ENCODE peak calls at places on chromosomes 7 and 10, in four cellular contexts. One of them, this sample, is unnamed.

GRCh38 chr10:6786579-6787031 is 206.5 kb upstream of the PRKCQ start:
- DNase-seq in Panc1: no peak
- DNase-seq in ascending aorta: no peak
- DNase-seq in upper lobe of right lung: no peak
- DNase-seq in this sample: peak

GRCh38 chr7:80644054-80644453 is 5.6 kb downstream of the CD36 start:
- DNase-seq in ascending aorta: no peak
- DNase-seq in Panc1: no peak
- DNase-seq in upper lobe of right lung: no peak
- DNase-seq in this sample: no peak

GRCh38 chr7:129664029-129665012 is 52.8 kb downstream of the NRF1 start:
- DNase-seq in Panc1: peak
- DNase-seq in upper lobe of right lung: no peak
- DNase-seq in ascending aorta: no peak
- DNase-seq in this sample: peak

GRCh38 chr10:87547734-87548311 is 43.1 kb downstream of the MINPP1 start:
- DNase-seq in ascending aorta: no peak
- DNase-seq in upper lobe of right lung: no peak
- DNase-seq in Panc1: peak
- DNase-seq in this sample: no peak

GRCh38 chr7:84073476-84073875 is 121.1 kb downstream of the SEMA3A start:
- DNase-seq in Panc1: no peak
- DNase-seq in upper lobe of right lung: no peak
- DNase-seq in ascending aorta: no peak
- DNase-seq in this sample: no peak

GRCh38 chr7:130383187-130383980 is 3.1 kb downstream of the CPA1 start:
- DNase-seq in upper lobe of right lung: no peak
- DNase-seq in Panc1: no peak
- DNase-seq in ascending aorta: peak
- DNase-seq in this sample: no peak

GRCh38 chr7:80584778-80585177 is 53.7 kb upstream of the CD36 start:
- DNase-seq in ascending aorta: no peak
- DNase-seq in Panc1: no peak
- DNase-seq in upper lobe of right lung: no peak
- DNase-seq in this sample: no peak

GRCh38 chr7:47326220-47326619 is 255.7 kb downstream of the TNS3 start:
- DNase-seq in ascending aorta: no peak
- DNase-seq in Panc1: no peak
- DNase-seq in upper lobe of right lung: no peak
- DNase-seq in this sample: no peak

GRCh38 chr10:79026806-79027146 is 42.0 kb upstream of the ZMIZ1 start:
- DNase-seq in Panc1: no peak
- DNase-seq in ascending aorta: no peak
- DNase-seq in upper lobe of right lung: no peak
- DNase-seq in this sample: no peak

GRCh38 chr10:104274762-104275721 is 6.1 kb downstream of the GSTO2 start:
- DNase-seq in Panc1: no peak
- DNase-seq in upper lobe of right lung: peak
- DNase-seq in ascending aorta: no peak
- DNase-seq in this sample: no peak

GRCh38 chr10:277963-278362 is 142.7 kb downstream of the ZMYND11 start:
- DNase-seq in upper lobe of right lung: no peak
- DNase-seq in ascending aorta: no peak
- DNase-seq in Panc1: no peak
- DNase-seq in this sample: no peak

GRCh38 chr7:108073305-108074070 is 56.7 kb downstream of the LAMB4 start:
- DNase-seq in ascending aorta: no peak
- DNase-seq in Panc1: no peak
- DNase-seq in upper lobe of right lung: no peak
- DNase-seq in this sample: no peak

GRCh38 chr7:79980376-79980775 is 154.3 kb upstream of the GNAI1 start:
- DNase-seq in upper lobe of right lung: no peak
- DNase-seq in Panc1: no peak
- DNase-seq in ascending aorta: no peak
- DNase-seq in this sample: no peak

GRCh38 chr7:41706228-41706930 is 3.5 kb upstream of the INHBA start:
- DNase-seq in ascending aorta: no peak
- DNase-seq in upper lobe of right lung: no peak
- DNase-seq in Panc1: no peak
- DNase-seq in this sample: no peak

GRCh38 chr7:77800158-77800557 is 1.6 kb downstream of the PHTF2 start:
- DNase-seq in Panc1: no peak
- DNase-seq in ascending aorta: no peak
- DNase-seq in upper lobe of right lung: no peak
- DNase-seq in this sample: no peak

GRCh38 chr10:110007171-110007700 is 548 bp upstream of the ADD3 start:
- DNase-seq in Panc1: no peak
- DNase-seq in ascending aorta: no peak
- DNase-seq in upper lobe of right lung: no peak
- DNase-seq in this sample: no peak

GRCh38 chr7:1920266-1920681 is 250.2 kb downstream of the ELFN1 start:
- DNase-seq in Panc1: no peak
- DNase-seq in ascending aorta: no peak
- DNase-seq in upper lobe of right lung: no peak
- DNase-seq in this sample: no peak

GRCh38 chr10:17703706-17704105 is 48.3 kb upstream of the TMEM236 start:
- DNase-seq in Panc1: no peak
- DNase-seq in ascending aorta: no peak
- DNase-seq in upper lobe of right lung: no peak
- DNase-seq in this sample: no peak

GRCh38 chr10:117968354-117969182 is 78.2 kb downstream of the RAB11FIP2 start:
- DNase-seq in Panc1: no peak
- DNase-seq in upper lobe of right lung: no peak
- DNase-seq in ascending aorta: no peak
- DNase-seq in this sample: no peak

GRCh38 chr7:7693881-7694280 is 24.5 kb downstream of the RPA3 start:
- DNase-seq in ascending aorta: no peak
- DNase-seq in upper lobe of right lung: no peak
- DNase-seq in Panc1: peak
- DNase-seq in this sample: peak

GRCh38 chr10:35448687-35449662 is 112.7 kb downstream of the CCNY start:
- DNase-seq in upper lobe of right lung: no peak
- DNase-seq in ascending aorta: no peak
- DNase-seq in Panc1: no peak
- DNase-seq in this sample: no peak

GRCh38 chr10:90890347-90890746 is 18.6 kb downstream of the RPP30 start:
- DNase-seq in upper lobe of right lung: no peak
- DNase-seq in ascending aorta: no peak
- DNase-seq in Panc1: no peak
- DNase-seq in this sample: no peak

GRCh38 chr10:4691776-4692175 is 134.2 kb upstream of the AKR1E2 start:
- DNase-seq in ascending aorta: no peak
- DNase-seq in upper lobe of right lung: no peak
- DNase-seq in Panc1: no peak
- DNase-seq in this sample: no peak

GRCh38 chr10:70797840-70798239 is 12.7 kb upstream of the TBATA start:
- DNase-seq in ascending aorta: peak
- DNase-seq in upper lobe of right lung: no peak
- DNase-seq in Panc1: no peak
- DNase-seq in this sample: no peak

GRCh38 chr10:31644931-31645633 is 283.5 kb downstream of the ARHGAP12 start:
- DNase-seq in Panc1: no peak
- DNase-seq in ascending aorta: no peak
- DNase-seq in upper lobe of right lung: no peak
- DNase-seq in this sample: no peak

GRCh38 chr10:13201132-13201531 is 33.0 kb downstream of the UCMA start:
- DNase-seq in ascending aorta: no peak
- DNase-seq in Panc1: no peak
- DNase-seq in upper lobe of right lung: no peak
- DNase-seq in this sample: no peak

GRCh38 chr10:52636874-52637273 is 135.7 kb downstream of the MBL2 start:
- DNase-seq in Panc1: no peak
- DNase-seq in upper lobe of right lung: no peak
- DNase-seq in ascending aorta: no peak
- DNase-seq in this sample: no peak

GRCh38 chr7:38232475-38233366 is 40.7 kb downstream of the TARP start:
- DNase-seq in ascending aorta: peak
- DNase-seq in Panc1: no peak
- DNase-seq in upper lobe of right lung: peak
- DNase-seq in this sample: no peak

GRCh38 chr10:93712593-93712992 is 10.2 kb upstream of the FRA10AC1 start:
- DNase-seq in Panc1: no peak
- DNase-seq in ascending aorta: no peak
- DNase-seq in upper lobe of right lung: no peak
- DNase-seq in this sample: no peak

GRCh38 chr7:13508586-13508985 is 480.9 kb downstream of the ETV1 start:
- DNase-seq in upper lobe of right lung: no peak
- DNase-seq in Panc1: no peak
- DNase-seq in ascending aorta: no peak
- DNase-seq in this sample: no peak

GRCh38 chr10:88254091-88254490 is 329.0 kb downstream of the RNLS start:
- DNase-seq in upper lobe of right lung: no peak
- DNase-seq in ascending aorta: no peak
- DNase-seq in Panc1: peak
- DNase-seq in this sample: peak

GRCh38 chr10:122298598-122299301 is 27.7 kb downstream of the BTBD16 start:
- DNase-seq in ascending aorta: peak
- DNase-seq in upper lobe of right lung: peak
- DNase-seq in Panc1: peak
- DNase-seq in this sample: peak
- H3K4me3 ChIP-seq in ascending aorta: peak
- H3K4me3 ChIP-seq in upper lobe of right lung: no peak
- H3K4me3 ChIP-seq in Panc1: peak
- H3K4me3 ChIP-seq in this sample: no peak

DNA sequence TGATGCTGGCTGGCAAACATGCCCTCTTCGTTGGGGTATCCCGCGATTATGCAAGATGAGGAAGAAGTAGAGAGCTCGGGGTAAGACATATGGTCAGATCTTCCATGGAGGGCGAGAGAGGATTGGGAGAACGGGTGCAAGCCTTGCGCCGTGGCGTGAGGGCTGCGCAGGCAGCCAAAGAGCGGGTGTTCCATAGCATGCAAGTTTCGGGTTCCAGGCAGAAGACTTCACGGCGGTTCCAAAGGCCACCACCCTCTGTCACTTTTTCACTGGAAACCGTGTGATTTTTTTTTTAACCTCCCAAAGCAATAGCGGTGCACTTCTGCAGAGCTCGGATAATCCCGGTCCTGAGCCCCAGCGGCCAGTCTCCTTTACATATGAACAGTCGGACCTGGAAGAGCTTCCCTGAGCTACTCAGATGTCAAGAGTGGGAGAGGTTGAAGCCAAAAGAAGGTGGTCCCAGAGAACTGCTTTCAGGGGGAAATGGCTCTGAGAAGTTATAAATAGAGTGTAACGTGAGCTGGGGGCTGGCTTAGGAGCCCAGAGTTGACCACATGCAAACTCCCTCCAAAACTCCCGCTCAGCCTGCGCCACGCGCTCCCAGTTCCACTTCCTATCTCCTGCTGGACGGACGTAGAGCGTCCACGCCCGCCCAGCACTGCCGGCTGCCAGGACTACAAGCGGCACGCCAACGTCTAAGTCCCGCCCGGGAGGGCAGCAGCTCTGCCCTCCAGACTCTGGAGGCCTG is at the start of gene MEOX2:
- DNase-seq in upper lobe of right lung: peak
- DNase-seq in Panc1: no peak
- DNase-seq in ascending aorta: peak
- DNase-seq in this sample: peak
- H3K4me3 ChIP-seq in upper lobe of right lung: peak
- H3K4me3 ChIP-seq in Panc1: peak
- H3K4me3 ChIP-seq in ascending aorta: peak
- H3K4me3 ChIP-seq in this sample: peak

DNA sequence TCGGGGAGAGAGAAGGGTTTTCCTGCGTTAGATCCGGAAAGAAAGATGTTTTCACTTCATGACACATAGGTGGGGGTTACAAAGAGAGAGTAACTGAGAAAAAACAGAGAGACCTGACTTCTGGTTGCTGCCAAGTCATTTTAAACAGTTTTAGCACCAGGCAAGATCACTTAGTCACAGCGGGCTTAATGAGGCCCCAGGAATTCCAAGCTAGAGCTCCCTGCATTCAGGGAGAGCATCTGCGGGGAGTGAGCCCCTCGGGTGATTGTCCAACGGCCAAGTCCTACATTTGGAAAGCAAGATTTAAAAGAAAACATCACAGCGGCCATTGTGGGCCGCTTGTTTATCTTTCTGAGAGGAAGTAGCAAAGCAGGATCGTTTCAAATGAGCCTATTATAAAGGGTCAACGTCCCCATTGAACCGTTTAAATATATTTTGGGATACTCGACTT is 78.5 kb downstream of the ARHGAP22 start:
- DNase-seq in upper lobe of right lung: no peak
- DNase-seq in ascending aorta: peak
- DNase-seq in Panc1: no peak
- DNase-seq in this sample: peak
- H3K4me3 ChIP-seq in upper lobe of right lung: no peak
- H3K4me3 ChIP-seq in ascending aorta: peak
- H3K4me3 ChIP-seq in Panc1: no peak
- H3K4me3 ChIP-seq in this sample: peak

GRCh38 chr7:98105942-98106544 is 619 bp upstream of the LMTK2 start:
- DNase-seq in Panc1: no peak
- DNase-seq in upper lobe of right lung: no peak
- DNase-seq in ascending aorta: no peak
- DNase-seq in this sample: no peak
- H3K4me3 ChIP-seq in Panc1: no peak
- H3K4me3 ChIP-seq in upper lobe of right lung: no peak
- H3K4me3 ChIP-seq in ascending aorta: peak
- H3K4me3 ChIP-seq in this sample: no peak

GRCh38 chr7:134892963-134893362 is 93.3 kb upstream of the AGBL3 start:
- DNase-seq in ascending aorta: no peak
- DNase-seq in Panc1: no peak
- DNase-seq in upper lobe of right lung: no peak
- DNase-seq in this sample: no peak
- H3K4me3 ChIP-seq in ascending aorta: peak
- H3K4me3 ChIP-seq in Panc1: no peak
- H3K4me3 ChIP-seq in upper lobe of right lung: peak
- H3K4me3 ChIP-seq in this sample: peak

DNA sequence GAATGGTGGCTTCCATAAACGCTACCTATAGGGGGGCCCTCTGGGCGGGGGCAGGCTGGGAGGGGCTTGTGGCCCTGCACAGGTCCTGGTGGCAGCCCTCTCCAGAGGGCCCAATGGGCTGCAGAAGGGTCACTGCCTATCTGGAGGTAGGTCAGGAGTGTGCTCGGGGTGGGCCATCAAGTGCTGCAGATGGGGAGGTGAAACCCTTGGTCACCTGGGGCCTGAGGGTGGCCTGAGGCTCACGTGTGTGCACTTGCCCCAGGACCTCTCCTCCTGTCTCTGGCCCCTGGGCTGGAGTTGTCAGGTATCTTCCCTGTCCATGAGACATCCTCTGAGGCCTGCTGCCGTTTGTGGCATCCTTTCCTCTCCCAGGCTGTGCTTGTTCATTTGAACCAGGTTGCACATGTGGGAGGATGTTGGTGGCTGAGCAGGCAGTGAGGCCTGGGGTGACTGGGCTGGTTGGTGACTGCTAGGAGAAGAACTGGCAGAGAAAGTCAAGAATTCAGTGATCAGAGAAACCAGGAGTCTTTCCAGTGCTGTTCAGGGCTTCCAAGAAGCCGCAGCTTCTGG is 21.1 kb upstream of the SH2D4B start:
- DNase-seq in upper lobe of right lung: no peak
- DNase-seq in ascending aorta: no peak
- DNase-seq in Panc1: no peak
- DNase-seq in this sample: no peak
- H3K4me3 ChIP-seq in upper lobe of right lung: no peak
- H3K4me3 ChIP-seq in ascending aorta: no peak
- H3K4me3 ChIP-seq in Panc1: no peak
- H3K4me3 ChIP-seq in this sample: no peak

GRCh38 chr7:93923291-93923690 is 1.8 kb downstream of the GNG11 start:
- DNase-seq in upper lobe of right lung: no peak
- DNase-seq in ascending aorta: no peak
- DNase-seq in Panc1: no peak
- DNase-seq in this sample: no peak
- H3K4me3 ChIP-seq in upper lobe of right lung: peak
- H3K4me3 ChIP-seq in ascending aorta: peak
- H3K4me3 ChIP-seq in Panc1: peak
- H3K4me3 ChIP-seq in this sample: peak

This sample was measured in HFF-Myc.